ENCODE peak calls at places on chromosomes 3 and 15, in five cellular contexts. X is CD8-positive, alpha-beta memory T cell; Q is astrocyte; U is thyroid gland; I is A549. O is an unnamed sample.

GRCh38 chr15:73464602-73465001 is 21.6 kb downstream of the REC114 start:
- DNase-seq in X (no peak), Q (no peak), U (no peak), I (peak; percentile 43), O (no peak)

GRCh38 chr3:33417051-33417673 is 23.0 kb downstream of the UBP1 start:
- DNase-seq in X (no peak), Q (no peak), U (no peak), I (no peak), O (no peak)

GRCh38 chr15:64748251-64748650 is 27.1 kb downstream of the RBPMS2 start:
- DNase-seq in X (no peak), Q (no peak), U (no peak), I (no peak), O (no peak)

GRCh38 chr3:44058022-44058867 is 183.4 kb upstream of the TOPAZ1 start:
- DNase-seq in X (no peak), Q (peak; percentile 51), U (peak; percentile 81), I (no peak), O (peak; percentile 16)

GRCh38 chr15:59918994-59919951 is 84.8 kb upstream of the FOXB1 start:
- DNase-seq in X (no peak), Q (peak; percentile 81), U (no peak), I (peak; percentile 17), O (no peak)

GRCh38 chr15:72353266-72353665 is 22.5 kb downstream of the HEXA start:
- DNase-seq in X (no peak), Q (no peak), U (no peak), I (no peak), O (no peak)

GRCh38 chr15:95416576-95416975 is 913.9 kb upstream of the NR2F2 start:
- DNase-seq in X (no peak), Q (no peak), U (no peak), I (no peak), O (no peak)

GRCh38 chr3:172808969-172809546 is 58.5 kb downstream of the ECT2 start:
- DNase-seq in X (no peak), Q (peak; percentile 35), U (no peak), I (no peak), O (peak; percentile 66)

GRCh38 chr15:56211064-56211463 is 32.6 kb downstream of the RFX7 start:
- DNase-seq in X (no peak), Q (no peak), U (no peak), I (no peak), O (no peak)

GRCh38 chr15:63402498-63403253 is 21.0 kb upstream of the CA12 start:
- DNase-seq in X (no peak), Q (peak; percentile 13), U (no peak), I (peak; percentile 55), O (peak; percentile 18)

GRCh38 chr3:144187531-144188230 is 216.1 kb downstream of the DIPK2A start:
- DNase-seq in X (no peak), Q (peak; percentile 76), U (no peak), I (no peak), O (peak; percentile 8)

GRCh38 chr3:136070334-136070733 is 104.8 kb downstream of the PPP2R3A start:
- DNase-seq in X (no peak), Q (peak; percentile 84), U (no peak), I (no peak), O (no peak)

GRCh38 chr3:114841515-114841914 is 305.6 kb downstream of the ZBTB20 start:
- DNase-seq in X (no peak), Q (peak; percentile 6), U (no peak), I (no peak), O (no peak)

GRCh38 chr3:20462226-20462625 is 276.2 kb upstream of the SGO1 start:
- DNase-seq in X (no peak), Q (peak; percentile 1), U (no peak), I (no peak), O (no peak)

O was measured in MM.1S.